ENCODE peak calls at places on chromosomes 7 and 10, in four cellular contexts. L, B, R and D are unnamed samples.

GRCh38 chr10:101367569-101368453 is 13.8 kb downstream of the BTRC start:
- DNase-seq in R (peak), L (no peak), B (no peak), D (peak)

GRCh38 chr10:126736737-126737136 is 66.2 kb upstream of the C10orf90 start:
- DNase-seq in R (no peak), L (no peak), B (no peak), D (peak)

GRCh38 chr7:132456418-132456817 is 119.9 kb downstream of the PLXNA4 start:
- DNase-seq in B (no peak), L (no peak), R (no peak), D (no peak)

GRCh38 chr10:76298329-76298728 is 866.9 kb downstream of the LRMDA start:
- DNase-seq in R (no peak), L (no peak), B (no peak), D (no peak)

GRCh38 chr7:129855234-129855673 is 97.5 kb downstream of the UBE2H start:
- DNase-seq in R (peak), L (no peak), B (no peak), D (peak)

GRCh38 chr10:62048919-62049636 is 147.6 kb downstream of the ARID5B start:
- DNase-seq in L (peak), B (no peak), R (peak), D (peak)

GRCh38 chr10:99742240-99742639 is 10.2 kb downstream of the CUTC start:
- DNase-seq in L (no peak), R (peak), B (no peak), D (no peak)

GRCh38 chr7:30662431-30662939 is 19.8 kb downstream of the CRHR2 start:
- DNase-seq in R (no peak), B (no peak), L (no peak), D (no peak)

GRCh38 chr10:78424721-78425120 is 391.1 kb downstream of the RPS24 start:
- DNase-seq in B (no peak), L (no peak), R (no peak), D (no peak)

GRCh38 chr10:28387141-28387540 is 84.3 kb upstream of the MPP7 start:
- DNase-seq in B (no peak), R (no peak), L (no peak), D (no peak)

GRCh38 chr10:122338609-122339441 is 35.7 kb upstream of the PLEKHA1 start:
- DNase-seq in B (no peak), L (no peak), R (no peak), D (no peak)

GRCh38 chr10:17386616-17387075 is 67.7 kb downstream of the ST8SIA6 start:
- DNase-seq in B (no peak), R (no peak), L (no peak), D (no peak)

GRCh38 chr10:114684085-114684821 is 26.2 kb upstream of the ABLIM1 start:
- DNase-seq in L (no peak), R (peak), B (no peak), D (peak)

GRCh38 chr10:96440257-96441125 is 73.2 kb downstream of the TLL2 start:
- DNase-seq in B (no peak), R (no peak), L (no peak), D (no peak)

GRCh38 chr10:126119591-126119990 is 223.2 kb downstream of the FANK1 start:
- DNase-seq in R (peak), L (no peak), B (no peak), D (no peak)

GRCh38 chr10:43905502-43906236 is 257.0 kb upstream of the ZNF32 start:
- DNase-seq in L (no peak), B (no peak), R (no peak), D (no peak)

GRCh38 chr10:47101196-47101595 is 190.0 kb downstream of the PTPN20 start:
- DNase-seq in L (no peak), R (no peak), B (no peak), D (no peak)

GRCh38 chr7:101277155-101277554 is 32.3 kb upstream of the FIS1 start:
- DNase-seq in R (no peak), B (no peak), L (no peak), D (no peak)

GRCh38 chr7:92835851-92836488 is 403 bp downstream of the CDK6 start:
- DNase-seq in L (peak), B (no peak), R (peak), D (peak)

GRCh38 chr7:34837826-34838225 is 179.8 kb downstream of the NPSR1 start:
- DNase-seq in L (no peak), R (peak), B (no peak), D (peak)

GRCh38 chr10:102523250-102524029 is 19.7 kb downstream of the SUFU start:
- DNase-seq in B (no peak), R (peak), L (no peak), D (no peak)

GRCh38 chr10:70567603-70568002 is 34.9 kb downstream of the PRF1 start:
- DNase-seq in B (no peak), L (no peak), R (no peak), D (no peak)

GRCh38 chr7:3436112-3436511 is 135.1 kb downstream of the SDK1 start:
- DNase-seq in R (no peak), B (no peak), L (no peak), D (no peak)

GRCh38 chr10:48677625-48678024 is 7.0 kb upstream of the WDFY4 start:
- DNase-seq in B (no peak), R (no peak), L (no peak), D (no peak)

GRCh38 chr7:23261843-23262452 is 15.4 kb downstream of the GPNMB start:
- DNase-seq in B (peak), R (peak), L (peak), D (peak)

GRCh38 chr7:75985009-75985517 is 9.3 kb downstream of the TMEM120A start:
- DNase-seq in R (no peak), L (no peak), B (no peak), D (no peak)

GRCh38 chr7:99828818-99829217 is 1.0 kb downstream of the CYP3A43 start:
- DNase-seq in B (no peak), L (no peak), R (no peak), D (no peak)

GRCh38 chr7:155371884-155372781 is 74.5 kb downstream of the INSIG1 start:
- DNase-seq in R (no peak), L (peak), B (no peak), D (no peak)

GRCh38 chr10:34031410-34031809 is 696.9 kb upstream of the NRP1 start:
- DNase-seq in L (no peak), R (peak), B (no peak), D (peak)

GRCh38 chr7:136133491-136133990 is 156.4 kb upstream of the MTPN start:
- DNase-seq in B (no peak), L (no peak), R (peak), D (no peak)

GRCh38 chr7:40808409-40808942 is 673.7 kb downstream of the SUGCT start:
- DNase-seq in L (no peak), B (no peak), R (peak), D (peak)

GRCh38 chr10:36423821-36424248 is 701.6 kb upstream of the ANKRD30A start:
- DNase-seq in R (no peak), B (no peak), L (no peak), D (peak)